ENCODE peak calls at places on chromosomes 11 and 22, in four cellular contexts. G, S, B and K are unnamed samples.

GRCh38 chr22:38452373-38453064 is 2.5 kb downstream of the KCNJ4 start:
- DNase-seq in G (no peak), S (no peak), B (no peak), K (no peak)

GRCh38 chr22:38204784-38205183 is 3.0 kb downstream of the MAFF start:
- DNase-seq in G (no peak), B (no peak), S (peak), K (no peak)

GRCh38 chr11:110022548-110022947 is 70.6 kb upstream of the ZC3H12C start:
- DNase-seq in S (no peak), B (no peak), G (peak), K (no peak)

GRCh38 chr11:119892311-119892808 is 163.4 kb upstream of the NECTIN1 start:
- DNase-seq in B (peak), S (no peak), G (no peak), K (no peak)

GRCh38 chr22:27317156-27317555 is 484.4 kb downstream of the MN1 start:
- DNase-seq in B (no peak), S (peak), G (peak), K (no peak)

GRCh38 chr22:32353840-32354239 is 3.8 kb upstream of the RFPL3 start:
- DNase-seq in G (no peak), S (no peak), B (peak), K (no peak)

GRCh38 chr11:118921929-118922744 is 3.6 kb downstream of the BCL9L start:
- DNase-seq in S (no peak), G (peak), B (peak), K (no peak)

GRCh38 chr11:32213223-32213622 is 122.3 kb downstream of the RCN1 start:
- DNase-seq in B (no peak), G (peak), S (peak), K (no peak)

GRCh38 chr11:2128102-2128511 is 11.1 kb downstream of the IGF2 start:
- DNase-seq in B (no peak), S (no peak), G (no peak), K (no peak)

GRCh38 chr11:110200241-110200640 is 96.2 kb downstream of the RDX start:
- DNase-seq in B (peak), S (no peak), G (no peak), K (no peak)

GRCh38 chr22:17843189-17843588 is 68.9 kb upstream of the BID start:
- DNase-seq in S (no peak), G (no peak), B (no peak), K (no peak)

GRCh38 chr11:44604171-44604581 is 38.7 kb downstream of the CD82 start:
- DNase-seq in G (no peak), S (no peak), B (no peak), K (no peak)

GRCh38 chr22:35995772-35996171 is 32.9 kb downstream of the RBFOX2 start:
- DNase-seq in G (peak), B (peak), S (no peak), K (no peak)

GRCh38 chr11:72553748-72554147 is 119.4 kb upstream of the CLPB start:
- DNase-seq in S (peak), B (no peak), G (no peak), K (no peak)

GRCh38 chr22:48957987-48958321 is 869.7 kb downstream of the BRD1 start:
- DNase-seq in B (peak), S (no peak), G (no peak), K (no peak)

GRCh38 chr11:96204721-96205459 is 138.1 kb downstream of the MAML2 start:
- DNase-seq in G (no peak), B (no peak), S (no peak), K (no peak)

GRCh38 chr11:129023968-129024676 is 81.5 kb upstream of the TP53AIP1 start:
- DNase-seq in G (no peak), S (no peak), B (no peak), K (no peak)

GRCh38 chr11:3984896-3985295 is 109.7 kb upstream of the RRM1 start:
- DNase-seq in B (no peak), S (peak), G (peak), K (no peak)

GRCh38 chr11:94958118-94958517 is 15.2 kb downstream of the CWC15 start:
- DNase-seq in G (peak), B (no peak), S (no peak), K (no peak)

GRCh38 chr11:113296016-113296415 is 18.4 kb upstream of the TTC12 start:
- DNase-seq in S (no peak), B (no peak), G (no peak), K (no peak)

GRCh38 chr22:50059185-50059880 is 1.2 kb upstream of the TTLL8 start:
- DNase-seq in B (no peak), S (peak), G (peak), K (no peak)

GRCh38 chr22:39254789-39255298 is 10.1 kb upstream of the PDGFB start:
- DNase-seq in G (peak), B (no peak), S (peak), K (no peak)

GRCh38 chr22:37173709-37174108 is 14.3 kb downstream of the C1QTNF6 start:
- DNase-seq in G (peak), S (no peak), B (no peak), K (no peak)

GRCh38 chr11:34194576-34195335 is 89.3 kb downstream of the NAT10 start:
- DNase-seq in B (no peak), S (no peak), G (no peak), K (no peak)

GRCh38 chr11:96967616-96968015 is 577.8 kb downstream of the JRKL start:
- DNase-seq in B (no peak), S (no peak), G (peak), K (no peak)

GRCh38 chr11:35015621-35016387 is 99.4 kb downstream of the PDHX start:
- DNase-seq in B (no peak), G (no peak), S (no peak), K (no peak)

GRCh38 chr22:42902875-42903510 is 45.9 kb upstream of the ARFGAP3 start:
- DNase-seq in S (no peak), B (no peak), G (peak), K (no peak)

GRCh38 chr11:12189543-12190235 is 79.3 kb downstream of the MICAL2 start:
- DNase-seq in B (no peak), G (no peak), S (no peak), K (no peak)

GRCh38 chr22:23212061-23213030 is 32.0 kb downstream of the BCR start:
- DNase-seq in S (no peak), G (no peak), B (no peak), K (no peak)

GRCh38 chr11:59158206-59159068 is 13.5 kb upstream of the DTX4 start:
- DNase-seq in G (peak), S (peak), B (peak), K (peak)

GRCh38 chr11:75154646-75155569 is 4.0 kb downstream of the SLCO2B1 start:
- DNase-seq in S (no peak), G (no peak), B (no peak), K (no peak)
- H3K4me3 ChIP-seq in S (no peak), G (no peak), B (peak), K (no peak)

GRCh38 chr11:65100674-65101350 is 4.8 kb downstream of the VPS51 start:
- DNase-seq in G (no peak), B (no peak), S (no peak), K (no peak)
- TF ChIP-seq CTCF in G (peak), B (no peak), S (peak), K (peak)

GRCh38 chr11:10743354-10744035 is 7.6 kb upstream of the CTR9 start:
- DNase-seq in S (peak), G (peak), B (no peak), K (no peak)
- H3K4me3 ChIP-seq in S (no peak), G (no peak), B (no peak), K (no peak)

GRCh38 chr11:111976614-111977140 is 39.5 kb downstream of the DIXDC1 start:
- DNase-seq in G (no peak), B (peak), S (no peak), K (no peak)

GRCh38 chr11:111974451-111974850 is 37.3 kb downstream of the DIXDC1 start:
- DNase-seq in G (no peak), B (no peak), S (no peak), K (no peak)

GRCh38 chr11:111977141-111978027 is 40.2 kb downstream of the DIXDC1 start:
- DNase-seq in B (peak), S (no peak), G (no peak), K (no peak)

GRCh38 chr11:111976119-111976518 is 39.0 kb downstream of the DIXDC1 start:
- DNase-seq in S (no peak), G (no peak), B (no peak), K (no peak)

DNA sequence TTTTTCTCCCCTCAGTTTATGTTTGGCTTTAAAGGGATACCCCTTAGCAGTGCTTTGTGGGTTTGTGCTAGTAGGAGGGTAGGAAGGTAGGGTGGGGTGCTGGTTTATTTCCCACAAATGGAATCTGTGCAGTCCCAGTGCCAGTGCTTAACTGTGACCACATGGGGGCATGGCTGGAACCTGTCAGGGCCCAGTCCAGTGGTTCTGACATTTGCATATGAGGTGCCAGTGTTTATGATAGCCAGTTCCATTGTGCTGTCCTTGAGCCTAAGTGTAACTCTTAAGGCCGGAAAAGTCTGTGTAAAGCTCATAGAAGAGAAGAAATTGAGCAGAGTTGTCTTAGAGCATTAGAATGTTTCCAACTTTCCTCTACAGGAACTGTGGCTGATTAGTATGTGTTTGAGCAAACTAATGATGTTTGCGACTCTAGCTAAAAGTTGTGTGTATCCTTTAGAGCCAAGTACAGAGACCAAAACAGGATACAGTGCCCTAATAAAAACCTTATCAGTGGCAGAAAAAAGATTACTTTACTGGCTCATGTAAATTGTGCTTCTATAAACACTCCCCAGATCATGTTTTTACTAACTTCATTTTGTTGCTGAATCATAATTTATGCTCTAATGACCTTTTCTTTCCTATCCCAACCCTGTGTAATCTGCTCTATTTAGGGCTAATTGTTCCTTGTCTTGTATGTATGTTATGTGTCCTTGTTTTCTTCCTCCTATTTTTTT is 38.1 kb downstream of the DIXDC1 start:
- DNase-seq in S (peak), G (peak), B (peak), K (no peak)
- TF ChIP-seq CTCF in S (peak), G (peak), B (peak), K (peak)

DNA sequence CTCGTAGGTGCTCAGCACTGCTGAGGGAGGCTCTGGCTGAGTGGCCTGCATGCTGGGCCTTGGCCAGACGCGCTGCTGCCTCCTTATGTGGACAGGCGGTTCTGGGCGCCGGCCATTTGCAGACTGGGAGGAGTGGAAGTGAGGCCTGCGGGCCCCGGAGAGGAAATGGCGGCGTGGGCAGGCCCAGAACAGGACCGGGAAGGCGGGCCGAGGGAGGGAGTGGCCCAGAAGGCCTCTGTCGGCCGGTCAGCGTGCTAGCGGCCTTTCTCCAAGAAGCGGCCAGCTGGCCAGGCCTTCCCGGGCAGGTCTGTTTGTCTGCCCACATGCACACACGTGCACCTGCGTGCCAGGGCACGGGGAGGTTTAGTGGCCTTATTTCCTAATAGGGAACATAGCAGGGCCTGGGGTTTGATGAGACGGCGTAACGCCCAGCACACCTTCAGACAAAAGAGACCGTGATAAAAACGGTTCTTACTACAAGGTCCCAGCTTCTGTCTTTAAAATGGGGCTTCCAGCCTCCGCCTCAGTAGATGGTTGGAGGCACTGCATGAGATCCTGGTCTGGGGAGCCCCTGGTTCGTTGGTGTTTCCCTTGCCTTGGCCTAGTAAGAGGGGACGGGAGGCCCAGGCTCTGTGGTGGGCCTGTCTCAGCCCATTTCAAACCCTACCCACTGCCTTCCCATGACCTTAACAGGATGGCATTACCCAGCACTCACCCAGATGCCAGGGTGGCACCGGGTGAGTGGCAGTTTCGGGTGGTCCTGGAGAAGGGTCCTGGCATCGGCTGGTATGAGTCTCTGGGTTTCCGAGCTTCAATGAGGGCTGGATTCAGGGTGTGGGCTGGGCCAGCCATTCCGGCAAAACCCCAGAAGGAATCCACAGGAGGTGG is 65.1 kb upstream of the PPARA start:
- DNase-seq in S (no peak), G (peak), B (peak), K (no peak)
- H3K4me3 ChIP-seq in S (no peak), G (peak), B (peak), K (no peak)

DNA sequence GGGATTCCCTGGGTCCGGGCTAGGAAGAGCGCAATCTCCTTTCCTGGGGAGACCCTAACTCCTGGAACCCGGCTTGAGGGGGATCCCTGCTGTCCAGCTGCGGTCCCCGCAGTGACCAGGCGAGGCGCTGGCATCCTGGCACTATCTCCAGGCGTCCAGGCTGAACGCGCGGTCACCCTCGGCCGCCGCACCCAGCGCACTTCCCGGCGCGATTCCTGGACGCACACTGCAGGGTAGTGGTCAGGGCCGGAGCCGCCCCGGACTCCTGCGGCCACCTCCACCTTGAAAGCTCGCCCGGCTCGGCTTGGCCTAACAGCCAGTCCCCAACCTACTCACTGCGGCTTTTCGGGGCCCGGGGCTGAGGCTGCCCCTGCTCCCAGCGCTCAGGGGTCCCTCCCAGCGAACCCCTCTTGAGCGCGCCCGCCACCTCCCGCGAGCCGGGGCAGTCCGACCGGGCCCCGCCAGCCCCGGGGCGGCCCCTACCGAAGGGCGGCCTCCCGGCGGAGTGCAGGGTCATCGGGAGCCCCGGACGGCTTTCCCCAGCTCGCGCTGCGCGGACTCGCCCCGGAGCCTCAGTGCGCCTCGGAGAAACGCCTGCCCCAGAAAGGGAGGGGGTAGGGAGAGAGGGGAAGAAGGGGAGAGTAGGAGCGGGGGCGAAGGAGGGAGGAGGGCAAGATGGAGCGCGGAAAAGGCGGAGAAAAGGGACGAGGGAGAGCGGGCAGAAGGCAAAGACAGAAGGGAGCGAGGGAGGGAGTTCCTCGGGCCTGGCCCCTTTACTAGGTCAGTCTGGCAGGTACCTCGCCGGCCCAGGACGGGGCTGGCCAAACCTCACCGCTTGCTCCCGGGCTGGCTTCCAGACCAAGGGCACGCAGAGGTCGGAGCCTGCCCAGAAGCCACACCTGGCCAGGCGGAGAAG is 1.0 kb downstream of the POU2AF3 start:
- DNase-seq in S (no peak), G (peak), B (peak), K (no peak)
- TF ChIP-seq CTCF in S (no peak), G (peak), B (peak), K (peak)

GRCh38 chr11:46393231-46393616 is 1.6 kb upstream of the CHRM4 start:
- DNase-seq in B (no peak), S (no peak), G (no peak), K (no peak)
- H3K4me3 ChIP-seq in B (no peak), S (peak), G (peak), K (no peak)